ENCODE peak calls at places on chromosomes 4 and X, in eight cellular contexts. One of them, this sample, is unnamed.
A peak's percentile ranks its signal among the peaks of the same experiment; 100 is the strongest.

GRCh38 chr4:154720618-154721267 is 23.1 kb upstream of the LRAT start:
- DNase-seq in psoas muscle: no peak
- DNase-seq in NCI-H1417 treated with DMSO at 0.1 percent for 48 hours: no peak
- DNase-seq in left colon: no peak
- DNase-seq in CD4-positive, alpha-beta memory T cell: no peak
- DNase-seq in CD8-positive, alpha-beta memory T cell: no peak
- DNase-seq in retina: no peak
- DNase-seq in NCI-H524: no peak
- DNase-seq in this sample: no peak

GRCh38 chr4:101977096-101977495 is 186.6 kb downstream of the BANK1 start:
- DNase-seq in psoas muscle: no peak
- DNase-seq in NCI-H1417 treated with DMSO at 0.1 percent for 48 hours: no peak
- DNase-seq in left colon: no peak
- DNase-seq in CD4-positive, alpha-beta memory T cell: no peak
- DNase-seq in CD8-positive, alpha-beta memory T cell: no peak
- DNase-seq in retina: no peak
- DNase-seq in NCI-H524: peak; percentile 2
- DNase-seq in this sample: peak; percentile 28

GRCh38 chrX:150648296-150648940 is 44.8 kb upstream of the MTMR1 start:
- DNase-seq in psoas muscle: no peak
- DNase-seq in NCI-H1417 treated with DMSO at 0.1 percent for 48 hours: no peak
- DNase-seq in left colon: no peak
- DNase-seq in CD4-positive, alpha-beta memory T cell: no peak
- DNase-seq in CD8-positive, alpha-beta memory T cell: no peak
- DNase-seq in retina: no peak
- DNase-seq in NCI-H524: no peak
- DNase-seq in this sample: no peak

GRCh38 chrX:26918633-26919032 is 544.5 kb downstream of the PPP4R3C start:
- DNase-seq in psoas muscle: no peak
- DNase-seq in NCI-H1417 treated with DMSO at 0.1 percent for 48 hours: no peak
- DNase-seq in left colon: no peak
- DNase-seq in CD4-positive, alpha-beta memory T cell: no peak
- DNase-seq in CD8-positive, alpha-beta memory T cell: no peak
- DNase-seq in retina: no peak
- DNase-seq in NCI-H524: peak; percentile 64
- DNase-seq in this sample: no peak

GRCh38 chr4:11566440-11567022 is 137.8 kb upstream of the HS3ST1 start:
- DNase-seq in psoas muscle: no peak
- DNase-seq in NCI-H1417 treated with DMSO at 0.1 percent for 48 hours: no peak
- DNase-seq in left colon: no peak
- DNase-seq in CD4-positive, alpha-beta memory T cell: no peak
- DNase-seq in CD8-positive, alpha-beta memory T cell: no peak
- DNase-seq in retina: no peak
- DNase-seq in NCI-H524: peak; percentile 36
- DNase-seq in this sample: no peak

GRCh38 chr4:76197971-76198410 is 15.6 kb downstream of the SCARB2 start:
- DNase-seq in psoas muscle: peak; percentile 56
- DNase-seq in NCI-H1417 treated with DMSO at 0.1 percent for 48 hours: peak; percentile 77
- DNase-seq in left colon: peak; percentile 61
- DNase-seq in CD4-positive, alpha-beta memory T cell: no peak
- DNase-seq in CD8-positive, alpha-beta memory T cell: no peak
- DNase-seq in retina: peak; percentile 89
- DNase-seq in NCI-H524: peak; percentile 76
- DNase-seq in this sample: peak; percentile 94

GRCh38 chr4:73603307-73603710 is 16.9 kb downstream of the RASSF6 start:
- DNase-seq in psoas muscle: no peak
- DNase-seq in NCI-H1417 treated with DMSO at 0.1 percent for 48 hours: no peak
- DNase-seq in left colon: peak; percentile 51
- DNase-seq in CD4-positive, alpha-beta memory T cell: no peak
- DNase-seq in CD8-positive, alpha-beta memory T cell: no peak
- DNase-seq in retina: no peak
- DNase-seq in NCI-H524: no peak
- DNase-seq in this sample: no peak

GRCh38 chrX:55867254-55867653 is 149.7 kb downstream of the RRAGB start:
- DNase-seq in psoas muscle: no peak
- DNase-seq in NCI-H1417 treated with DMSO at 0.1 percent for 48 hours: no peak
- DNase-seq in left colon: no peak
- DNase-seq in CD4-positive, alpha-beta memory T cell: no peak
- DNase-seq in CD8-positive, alpha-beta memory T cell: no peak
- DNase-seq in retina: no peak
- DNase-seq in NCI-H524: no peak
- DNase-seq in this sample: no peak

GRCh38 chr4:2797545-2798305 is 4.8 kb downstream of the SH3BP2 start:
- DNase-seq in psoas muscle: peak; percentile 52
- DNase-seq in NCI-H1417 treated with DMSO at 0.1 percent for 48 hours: no peak
- DNase-seq in left colon: no peak
- DNase-seq in CD4-positive, alpha-beta memory T cell: peak; percentile 68
- DNase-seq in CD8-positive, alpha-beta memory T cell: peak; percentile 34
- DNase-seq in retina: no peak
- DNase-seq in NCI-H524: no peak
- DNase-seq in this sample: peak; percentile 8

GRCh38 chrX:68692651-68693050 is 45.2 kb downstream of the STARD8 start:
- DNase-seq in psoas muscle: no peak
- DNase-seq in NCI-H1417 treated with DMSO at 0.1 percent for 48 hours: no peak
- DNase-seq in left colon: no peak
- DNase-seq in CD4-positive, alpha-beta memory T cell: no peak
- DNase-seq in CD8-positive, alpha-beta memory T cell: no peak
- DNase-seq in retina: no peak
- DNase-seq in NCI-H524: no peak
- DNase-seq in this sample: no peak

GRCh38 chrX:103518571-103518970 is 718 bp downstream of the RAB40A start:
- DNase-seq in psoas muscle: no peak
- DNase-seq in NCI-H1417 treated with DMSO at 0.1 percent for 48 hours: no peak
- DNase-seq in left colon: no peak
- DNase-seq in CD4-positive, alpha-beta memory T cell: no peak
- DNase-seq in CD8-positive, alpha-beta memory T cell: no peak
- DNase-seq in retina: no peak
- DNase-seq in NCI-H524: no peak
- DNase-seq in this sample: no peak

GRCh38 chr4:102586644-102587021 is 85.5 kb downstream of the NFKB1 start:
- DNase-seq in psoas muscle: no peak
- DNase-seq in NCI-H1417 treated with DMSO at 0.1 percent for 48 hours: no peak
- DNase-seq in left colon: no peak
- DNase-seq in CD4-positive, alpha-beta memory T cell: peak; percentile 26
- DNase-seq in CD8-positive, alpha-beta memory T cell: peak; percentile 26
- DNase-seq in retina: no peak
- DNase-seq in NCI-H524: no peak
- DNase-seq in this sample: no peak

GRCh38 chrX:152637649-152638442 is at the start of gene GABRQ:
- DNase-seq in psoas muscle: no peak
- DNase-seq in NCI-H1417 treated with DMSO at 0.1 percent for 48 hours: peak; percentile 13
- DNase-seq in left colon: peak; percentile 31
- DNase-seq in CD4-positive, alpha-beta memory T cell: no peak
- DNase-seq in CD8-positive, alpha-beta memory T cell: no peak
- DNase-seq in retina: peak; percentile 80
- DNase-seq in NCI-H524: peak; percentile 81
- DNase-seq in this sample: no peak

GRCh38 chrX:49184294-49185061 is 1.7 kb downstream of the PRICKLE3 start:
- DNase-seq in psoas muscle: peak; percentile 94
- DNase-seq in NCI-H1417 treated with DMSO at 0.1 percent for 48 hours: peak; percentile 69
- DNase-seq in left colon: peak; percentile 96
- DNase-seq in CD4-positive, alpha-beta memory T cell: no peak
- DNase-seq in CD8-positive, alpha-beta memory T cell: no peak
- DNase-seq in retina: peak; percentile 78
- DNase-seq in NCI-H524: peak; percentile 60
- DNase-seq in this sample: peak; percentile 44

GRCh38 chr4:98838528-98838927 is 90.4 kb downstream of the EIF4E start:
- DNase-seq in psoas muscle: no peak
- DNase-seq in NCI-H1417 treated with DMSO at 0.1 percent for 48 hours: no peak
- DNase-seq in left colon: no peak
- DNase-seq in CD4-positive, alpha-beta memory T cell: no peak
- DNase-seq in CD8-positive, alpha-beta memory T cell: no peak
- DNase-seq in retina: no peak
- DNase-seq in NCI-H524: no peak
- DNase-seq in this sample: no peak

GRCh38 chr4:40280586-40280985 is 54.5 kb upstream of the CHRNA9 start:
- DNase-seq in psoas muscle: no peak
- DNase-seq in NCI-H1417 treated with DMSO at 0.1 percent for 48 hours: no peak
- DNase-seq in left colon: no peak
- DNase-seq in CD4-positive, alpha-beta memory T cell: no peak
- DNase-seq in CD8-positive, alpha-beta memory T cell: no peak
- DNase-seq in retina: no peak
- DNase-seq in NCI-H524: no peak
- DNase-seq in this sample: no peak

GRCh38 chr4:74334636-74335035 is 26.4 kb downstream of the EPGN start:
- DNase-seq in psoas muscle: no peak
- DNase-seq in NCI-H1417 treated with DMSO at 0.1 percent for 48 hours: no peak
- DNase-seq in left colon: no peak
- DNase-seq in CD4-positive, alpha-beta memory T cell: no peak
- DNase-seq in CD8-positive, alpha-beta memory T cell: no peak
- DNase-seq in retina: no peak
- DNase-seq in NCI-H524: no peak
- DNase-seq in this sample: no peak

GRCh38 chrX:72097081-72097480 is 34.6 kb downstream of the RTL5 start:
- DNase-seq in psoas muscle: no peak
- DNase-seq in NCI-H1417 treated with DMSO at 0.1 percent for 48 hours: no peak
- DNase-seq in left colon: no peak
- DNase-seq in CD4-positive, alpha-beta memory T cell: no peak
- DNase-seq in CD8-positive, alpha-beta memory T cell: no peak
- DNase-seq in retina: no peak
- DNase-seq in NCI-H524: no peak
- DNase-seq in this sample: no peak